ENCODE peak calls at places on chromosomes 11 and 22, in ten cellular contexts. Z is AG04450; G is colonic mucosa; U is kidney epithelial cell; R is activated T-cell treated with anti-CD3 and anti-CD28 coated beads, Interleukin-2, amount 50 U/mL, for 4 hours; H is activated naive CD4-positive, alpha-beta T cell treated with Interleukin-2 at 50 U/mL for 16 hours; L is nucleus accumbens; N is T47D; W is choroid plexus epithelial cell; K is EL. F is an unnamed sample.

GRCh38 chr11:68414457-68415221 is 45.9 kb upstream of the PPP6R3 start:
- DNase-seq in G (no peak), R (no peak), N (no peak), K (no peak), W (no peak), L (no peak), Z (no peak), U (no peak), H (no peak), F (peak)

GRCh38 chr22:27970596-27971220 is 51.7 kb upstream of the PITPNB start:
- DNase-seq in L (no peak), R (no peak), Z (no peak), N (no peak), U (no peak), H (no peak), W (peak), K (peak), G (no peak), F (no peak)

GRCh38 chr11:67640758-67641113 is 1.2 kb upstream of the TBX10 start:
- DNase-seq in L (no peak), G (peak), W (no peak), Z (no peak), K (no peak), N (no peak), R (no peak), H (no peak), U (no peak), F (no peak)

GRCh38 chr11:9982127-9982795 is 311.8 kb downstream of the SBF2 start:
- DNase-seq in H (no peak), R (no peak), K (peak), W (peak), Z (no peak), N (no peak), G (no peak), L (no peak), U (no peak), F (peak)

GRCh38 chr11:26849009-26849408 is 127.1 kb upstream of the SLC5A12 start:
- DNase-seq in L (no peak), K (no peak), G (no peak), U (no peak), N (no peak), H (no peak), W (no peak), R (no peak), Z (no peak), F (no peak)

GRCh38 chr11:14242733-14243132 is 116.2 kb downstream of the RRAS2 start:
- DNase-seq in H (no peak), L (no peak), G (no peak), K (no peak), Z (no peak), U (no peak), W (no peak), N (no peak), R (no peak), F (no peak)

GRCh38 chr11:84817998-84818397 is 809.1 kb downstream of the DLG2 start:
- DNase-seq in G (no peak), K (peak), H (no peak), R (no peak), Z (no peak), W (peak), L (no peak), U (no peak), N (peak), F (no peak)

GRCh38 chr22:44409211-44409648 is 88.8 kb downstream of the RTL6 start:
- DNase-seq in Z (no peak), L (no peak), G (no peak), U (no peak), R (no peak), W (no peak), K (no peak), N (no peak), H (no peak), F (no peak)

GRCh38 chr22:21643533-21644357 is 1.6 kb downstream of the SDF2L1 start:
- DNase-seq in W (no peak), L (no peak), K (no peak), U (no peak), Z (no peak), N (no peak), R (no peak), H (peak), G (no peak), F (no peak)

GRCh38 chr11:113446938-113447337 is 28.3 kb downstream of the DRD2 start:
- DNase-seq in U (no peak), L (no peak), G (no peak), K (peak), R (no peak), H (no peak), N (peak), W (no peak), Z (no peak), F (no peak)

GRCh38 chr22:49429066-49429465 is 398.6 kb downstream of the BRD1 start:
- DNase-seq in U (no peak), K (no peak), H (no peak), G (no peak), W (no peak), N (peak), R (no peak), L (no peak), Z (no peak), F (no peak)

GRCh38 chr11:6655790-6656580 is at the start of gene DCHS1:
- DNase-seq in U (no peak), L (no peak), N (no peak), G (no peak), R (no peak), W (no peak), K (no peak), H (no peak), Z (no peak), F (peak)

GRCh38 chr22:41998361-41999261 is at the start of gene WBP2NL:
- DNase-seq in H (peak), W (peak), G (peak), K (peak), Z (peak), L (peak), R (peak), U (peak), N (peak), F (peak)

GRCh38 chr11:32827276-32827675 is 2.5 kb upstream of the PRRG4 start:
- DNase-seq in H (no peak), U (no peak), Z (no peak), R (no peak), G (no peak), N (no peak), W (no peak), K (no peak), L (no peak), F (no peak)

GRCh38 chr11:4606231-4607015 is 1.6 kb downstream of the TRIM68 start:
- DNase-seq in L (no peak), W (peak), Z (no peak), G (peak), R (no peak), N (peak), U (peak), K (peak), H (no peak), F (peak)

GRCh38 chr11:125402436-125402835 is 93.6 kb downstream of the FEZ1 start:
- DNase-seq in W (peak), Z (no peak), N (no peak), H (no peak), K (peak), U (peak), L (no peak), R (no peak), G (no peak), F (peak)

GRCh38 chr22:45630436-45630835 is 41.2 kb upstream of the ATXN10 start:
- DNase-seq in H (no peak), R (no peak), Z (no peak), U (no peak), W (no peak), K (no peak), N (no peak), G (no peak), L (no peak), F (no peak)

GRCh38 chr22:31274017-31274416 is 18.3 kb downstream of the PIK3IP1 start:
- DNase-seq in Z (no peak), R (no peak), U (no peak), H (no peak), L (no peak), G (no peak), W (no peak), K (no peak), N (no peak), F (no peak)

GRCh38 chr11:64331569-64332371 is 8.2 kb upstream of the CCDC88B start:
- DNase-seq in K (peak), U (peak), N (peak), H (peak), L (no peak), Z (peak), W (peak), R (peak), G (peak), F (peak)

GRCh38 chr11:76649964-76650363 is 20.6 kb downstream of the LRRC32 start:
- DNase-seq in N (no peak), G (no peak), Z (no peak), K (no peak), H (no peak), L (no peak), R (no peak), W (no peak), U (no peak), F (no peak)

GRCh38 chr22:48088926-48089536 is 1326.6 kb downstream of the TBC1D22A start:
- DNase-seq in G (no peak), R (no peak), U (no peak), N (no peak), H (no peak), L (no peak), W (no peak), K (no peak), Z (no peak), F (no peak)

GRCh38 chr11:33735166-33735425 is 1.1 kb downstream of the CD59 start:
- DNase-seq in W (no peak), R (no peak), H (no peak), L (no peak), K (no peak), G (peak), N (peak), U (no peak), Z (no peak), F (peak)

GRCh38 chr22:43826142-43827093 is 14.3 kb upstream of the EFCAB6 start:
- DNase-seq in L (no peak), R (no peak), G (no peak), W (peak), K (peak), H (no peak), Z (no peak), U (peak), N (peak), F (peak)

GRCh38 chr11:57597461-57597892 is at the start of gene SERPING1:
- DNase-seq in K (no peak), G (peak), R (no peak), U (no peak), N (no peak), L (no peak), H (no peak), W (peak), Z (no peak), F (no peak)

GRCh38 chr11:122215244-122215992 is 99.4 kb upstream of the BLID start:
- DNase-seq in W (peak), H (peak), Z (peak), R (no peak), N (peak), G (peak), K (peak), L (peak), U (no peak), F (peak)

GRCh38 chr22:43174941-43175531 is 11.9 kb downstream of the TTLL12 start:
- DNase-seq in W (no peak), Z (no peak), H (no peak), N (no peak), U (no peak), K (no peak), R (no peak), G (no peak), L (no peak), F (no peak)

GRCh38 chr11:117064275-117064674 is 34.0 kb downstream of the SIK3 start:
- DNase-seq in N (no peak), L (no peak), K (peak), Z (no peak), G (no peak), W (peak), H (no peak), R (no peak), U (no peak), F (no peak)

GRCh38 chr11:12540913-12541587 is 133.2 kb upstream of the TEAD1 start:
- DNase-seq in U (peak), H (no peak), Z (peak), R (no peak), L (no peak), N (no peak), W (peak), K (peak), G (no peak), F (peak)

GRCh38 chr11:62017878-62018642 is 50.6 kb upstream of the FTH1 start:
- DNase-seq in U (no peak), K (no peak), L (no peak), R (no peak), Z (no peak), N (no peak), G (no peak), W (no peak), H (no peak), F (no peak)

GRCh38 chr11:65375012-65375411 is 7.4 kb downstream of the SLC25A45 start:
- DNase-seq in K (no peak), U (no peak), W (no peak), Z (no peak), L (no peak), N (no peak), R (no peak), H (no peak), G (peak), F (no peak)